ENCODE peak calls at places on chromosomes 13 and 19, in eight cellular contexts. One of them, this sample, is unnamed.

GRCh38 chr13:104086759-104087158 is 1020.5 kb upstream of the SLC10A2 start:
- DNase-seq in GM23338: no peak
- DNase-seq in A549: no peak
- DNase-seq in mesendoderm: no peak
- DNase-seq in fibroblast of lung: peak; percentile 29
- DNase-seq in K562: no peak
- DNase-seq in neuronal stem cell: no peak
- DNase-seq in neural progenitor cell: no peak
- DNase-seq in this sample: peak; percentile 27

GRCh38 chr19:1258707-1259205 is 10.4 kb downstream of the MIDN start:
- DNase-seq in GM23338: no peak
- DNase-seq in A549: peak; percentile 44
- DNase-seq in mesendoderm: no peak
- DNase-seq in fibroblast of lung: no peak
- DNase-seq in K562: no peak
- DNase-seq in neuronal stem cell: no peak
- DNase-seq in neural progenitor cell: no peak
- DNase-seq in this sample: no peak

GRCh38 chr13:31965361-31966066 is 66.1 kb upstream of the FRY start:
- DNase-seq in GM23338: no peak
- DNase-seq in A549: no peak
- DNase-seq in mesendoderm: no peak
- DNase-seq in fibroblast of lung: peak; percentile 68
- DNase-seq in K562: no peak
- DNase-seq in neuronal stem cell: no peak
- DNase-seq in neural progenitor cell: no peak
- DNase-seq in this sample: peak; percentile 62

GRCh38 chr19:30936276-30936675 is 413.0 kb downstream of the TSHZ3 start:
- DNase-seq in GM23338: no peak
- DNase-seq in A549: no peak
- DNase-seq in mesendoderm: no peak
- DNase-seq in fibroblast of lung: no peak
- DNase-seq in K562: no peak
- DNase-seq in neuronal stem cell: no peak
- DNase-seq in neural progenitor cell: no peak
- DNase-seq in this sample: no peak

GRCh38 chr13:83003185-83003584 is 879.1 kb downstream of the SLITRK1 start:
- DNase-seq in GM23338: no peak
- DNase-seq in A549: no peak
- DNase-seq in mesendoderm: no peak
- DNase-seq in fibroblast of lung: no peak
- DNase-seq in K562: no peak
- DNase-seq in neuronal stem cell: no peak
- DNase-seq in neural progenitor cell: no peak
- DNase-seq in this sample: no peak

GRCh38 chr19:932647-933552 is 7.1 kb downstream of the ARID3A start:
- DNase-seq in GM23338: peak; percentile 74
- DNase-seq in A549: peak; percentile 37
- DNase-seq in mesendoderm: no peak
- DNase-seq in fibroblast of lung: peak; percentile 93
- DNase-seq in K562: no peak
- DNase-seq in neuronal stem cell: no peak
- DNase-seq in neural progenitor cell: peak; percentile 54
- DNase-seq in this sample: peak; percentile 87

GRCh38 chr19:10828981-10829821 is 6.8 kb downstream of the TMED1 start:
- DNase-seq in GM23338: peak; percentile 74
- DNase-seq in A549: no peak
- DNase-seq in mesendoderm: peak; percentile 34
- DNase-seq in fibroblast of lung: no peak
- DNase-seq in K562: no peak
- DNase-seq in neuronal stem cell: no peak
- DNase-seq in neural progenitor cell: peak; percentile 27
- DNase-seq in this sample: no peak

GRCh38 chr19:47363758-47364529 is 14.8 kb downstream of the DHX34 start:
- DNase-seq in GM23338: peak; percentile 58
- DNase-seq in A549: peak; percentile 60
- DNase-seq in mesendoderm: peak; percentile 61
- DNase-seq in fibroblast of lung: peak; percentile 9
- DNase-seq in K562: peak; percentile 36
- DNase-seq in neuronal stem cell: no peak
- DNase-seq in neural progenitor cell: peak; percentile 28
- DNase-seq in this sample: no peak

GRCh38 chr13:79282976-79283375 is 123.1 kb downstream of the RBM26 start:
- DNase-seq in GM23338: no peak
- DNase-seq in A549: peak; percentile 22
- DNase-seq in mesendoderm: no peak
- DNase-seq in fibroblast of lung: no peak
- DNase-seq in K562: no peak
- DNase-seq in neuronal stem cell: no peak
- DNase-seq in neural progenitor cell: no peak
- DNase-seq in this sample: no peak

GRCh38 chr13:79662882-79663281 is 181.9 kb downstream of the NDFIP2 start:
- DNase-seq in GM23338: peak; percentile 11
- DNase-seq in A549: peak; percentile 12
- DNase-seq in mesendoderm: peak; percentile 78
- DNase-seq in fibroblast of lung: peak; percentile 20
- DNase-seq in K562: no peak
- DNase-seq in neuronal stem cell: no peak
- DNase-seq in neural progenitor cell: no peak
- DNase-seq in this sample: no peak

GRCh38 chr13:83780201-83780600 is 102.1 kb downstream of the SLITRK1 start:
- DNase-seq in GM23338: peak; percentile 82
- DNase-seq in A549: peak; percentile 36
- DNase-seq in mesendoderm: peak; percentile 82
- DNase-seq in fibroblast of lung: peak; percentile 24
- DNase-seq in K562: peak; percentile 3
- DNase-seq in neuronal stem cell: no peak
- DNase-seq in neural progenitor cell: peak; percentile 39
- DNase-seq in this sample: peak; percentile 8

GRCh38 chr13:42001580-42001979 is 40.7 kb upstream of the VWA8 start:
- DNase-seq in GM23338: peak; percentile 28
- DNase-seq in A549: peak; percentile 33
- DNase-seq in mesendoderm: peak; percentile 34
- DNase-seq in fibroblast of lung: peak; percentile 96
- DNase-seq in K562: peak; percentile 20
- DNase-seq in neuronal stem cell: no peak
- DNase-seq in neural progenitor cell: peak; percentile 3
- DNase-seq in this sample: peak; percentile 94

GRCh38 chr13:99022953-99023352 is 45.1 kb upstream of the DOCK9 start:
- DNase-seq in GM23338: no peak
- DNase-seq in A549: no peak
- DNase-seq in mesendoderm: no peak
- DNase-seq in fibroblast of lung: no peak
- DNase-seq in K562: no peak
- DNase-seq in neuronal stem cell: no peak
- DNase-seq in neural progenitor cell: no peak
- DNase-seq in this sample: no peak

GRCh38 chr19:34274827-34275625 is 20.7 kb downstream of the GARRE1 start:
- DNase-seq in GM23338: no peak
- DNase-seq in A549: no peak
- DNase-seq in mesendoderm: no peak
- DNase-seq in fibroblast of lung: peak; percentile 97
- DNase-seq in K562: no peak
- DNase-seq in neuronal stem cell: no peak
- DNase-seq in neural progenitor cell: no peak
- DNase-seq in this sample: peak; percentile 97

GRCh38 chr19:41398042-41398403 is 405 bp downstream of the BCKDHA start:
- DNase-seq in GM23338: no peak
- DNase-seq in A549: no peak
- DNase-seq in mesendoderm: no peak
- DNase-seq in fibroblast of lung: no peak
- DNase-seq in K562: no peak
- DNase-seq in neuronal stem cell: no peak
- DNase-seq in neural progenitor cell: peak; percentile 16
- DNase-seq in this sample: no peak

GRCh38 chr19:41936416-41936850 is 8.2 kb upstream of the ERFL start:
- DNase-seq in GM23338: no peak
- DNase-seq in A549: no peak
- DNase-seq in mesendoderm: no peak
- DNase-seq in fibroblast of lung: no peak
- DNase-seq in K562: no peak
- DNase-seq in neuronal stem cell: no peak
- DNase-seq in neural progenitor cell: no peak
- DNase-seq in this sample: no peak

GRCh38 chr13:92488249-92488845 is 738.3 kb upstream of the GPC6 start:
- DNase-seq in GM23338: no peak
- DNase-seq in A549: no peak
- DNase-seq in mesendoderm: no peak
- DNase-seq in fibroblast of lung: no peak
- DNase-seq in K562: no peak
- DNase-seq in neuronal stem cell: no peak
- DNase-seq in neural progenitor cell: no peak
- DNase-seq in this sample: no peak
- H3K4me3 ChIP-seq in GM23338: no peak overlapping the region
- H3K4me3 ChIP-seq in A549: no peak overlapping the region
- H3K4me3 ChIP-seq in mesendoderm: no peak overlapping the region
- H3K4me3 ChIP-seq in fibroblast of lung: no peak overlapping the region
- H3K4me3 ChIP-seq in K562: no peak overlapping the region
- H3K4me3 ChIP-seq in neuronal stem cell: no peak overlapping the region
- H3K4me3 ChIP-seq in neural progenitor cell: no peak overlapping the region
- H3K4me3 ChIP-seq in this sample: no peak overlapping the region

DNA sequence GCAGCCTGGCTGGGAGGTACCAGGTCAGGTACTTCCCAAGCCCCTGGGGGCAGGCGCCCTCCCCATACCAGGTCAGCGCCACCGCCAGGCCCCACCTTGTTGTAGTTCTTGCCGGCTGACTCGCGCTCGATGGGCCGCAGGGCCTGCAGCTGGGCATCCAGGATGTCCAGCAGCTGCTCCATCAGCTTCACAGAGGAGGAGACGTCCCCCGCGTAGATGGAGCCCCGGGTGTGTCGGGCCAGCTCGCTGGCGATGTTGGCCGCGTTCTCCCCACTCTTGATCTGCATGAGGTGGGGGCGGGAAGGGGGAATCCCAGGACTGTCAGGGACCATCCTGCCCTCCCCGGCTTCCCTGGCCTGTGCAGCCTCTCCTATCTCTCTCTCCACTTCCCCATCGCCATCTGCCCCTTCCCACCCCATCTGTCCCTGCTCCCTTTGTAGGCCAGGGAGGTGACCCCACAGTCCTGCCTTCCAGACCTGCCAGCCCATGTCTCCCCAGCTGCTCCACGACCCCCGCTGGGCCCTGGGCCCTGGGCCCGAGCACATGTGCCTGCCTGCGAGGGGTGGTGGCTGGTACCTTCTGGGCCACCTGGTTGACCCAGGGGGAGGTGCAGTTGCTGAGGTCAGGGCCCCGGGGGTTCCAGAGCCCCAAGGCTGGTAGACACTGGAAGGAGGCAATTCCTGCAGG is 23.8 kb upstream of the ASF1B start:
- DNase-seq in GM23338: no peak
- DNase-seq in A549: no peak
- DNase-seq in mesendoderm: no peak
- DNase-seq in fibroblast of lung: no peak
- DNase-seq in K562: no peak
- DNase-seq in neuronal stem cell: no peak
- DNase-seq in neural progenitor cell: no peak
- DNase-seq in this sample: no peak
- H3K4me2 ChIP-seq in GM23338: no peak overlapping the region
- H3K4me2 ChIP-seq in A549: no peak overlapping the region
- H3K4me2 ChIP-seq in mesendoderm: no peak overlapping the region
- H3K4me2 ChIP-seq in fibroblast of lung: no peak overlapping the region
- H3K4me2 ChIP-seq in K562: no peak overlapping the region
- H3K4me2 ChIP-seq in neuronal stem cell: no peak overlapping the region
- H3K4me2 ChIP-seq in neural progenitor cell: no peak overlapping the region
- H3K4me2 ChIP-seq in this sample: no peak overlapping the region

GRCh38 chr19:15464394-15465385 is at the start of gene RASAL3:
- DNase-seq in GM23338: peak; percentile 49
- DNase-seq in A549: no peak
- DNase-seq in mesendoderm: no peak
- DNase-seq in fibroblast of lung: no peak
- DNase-seq in K562: no peak
- DNase-seq in neuronal stem cell: no peak
- DNase-seq in neural progenitor cell: no peak
- DNase-seq in this sample: no peak
- H3K4me3 ChIP-seq in GM23338: peak within 1 kb of the TSS; percentile 50
- H3K4me3 ChIP-seq in A549: no peak within 1 kb of the TSS
- H3K4me3 ChIP-seq in mesendoderm: no peak within 1 kb of the TSS
- H3K4me3 ChIP-seq in fibroblast of lung: no peak within 1 kb of the TSS
- H3K4me3 ChIP-seq in K562: no peak within 1 kb of the TSS
- H3K4me3 ChIP-seq in neuronal stem cell: no peak within 1 kb of the TSS
- H3K4me3 ChIP-seq in neural progenitor cell: no peak within 1 kb of the TSS
- H3K4me3 ChIP-seq in this sample: no peak within 1 kb of the TSS

DNA sequence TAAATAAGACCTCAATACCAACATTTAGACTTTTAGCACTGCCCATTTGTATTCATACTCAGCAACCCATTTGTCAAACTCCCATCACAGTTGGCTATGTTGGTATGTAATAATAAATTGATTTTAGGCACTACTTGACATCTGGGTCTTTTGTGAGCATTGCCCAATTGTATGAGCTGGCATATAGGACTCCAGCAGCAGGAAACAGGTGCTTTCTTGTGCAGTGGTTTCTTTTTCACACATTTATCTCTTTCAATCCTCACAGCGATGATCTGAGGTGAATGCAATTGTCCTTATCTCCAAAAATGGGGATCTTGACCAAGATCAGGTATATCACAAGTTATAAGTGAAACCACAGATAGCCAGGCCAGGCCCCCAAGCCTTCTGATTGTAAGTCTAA is 96.9 kb upstream of the OXGR1 start:
- DNase-seq in GM23338: no peak
- DNase-seq in A549: no peak
- DNase-seq in mesendoderm: no peak
- DNase-seq in fibroblast of lung: no peak
- DNase-seq in K562: no peak
- DNase-seq in neuronal stem cell: no peak
- DNase-seq in neural progenitor cell: no peak
- DNase-seq in this sample: no peak
- H3K4me2 ChIP-seq in GM23338: no peak overlapping the region
- H3K4me2 ChIP-seq in A549: no peak overlapping the region
- H3K4me2 ChIP-seq in mesendoderm: no peak overlapping the region
- H3K4me2 ChIP-seq in fibroblast of lung: no peak overlapping the region
- H3K4me2 ChIP-seq in K562: no peak overlapping the region
- H3K4me2 ChIP-seq in neuronal stem cell: no peak overlapping the region
- H3K4me2 ChIP-seq in neural progenitor cell: no peak overlapping the region
- H3K4me2 ChIP-seq in this sample: no peak overlapping the region

GRCh38 chr13:94553766-94554165 is 42.2 kb downstream of the TGDS start:
- DNase-seq in GM23338: no peak
- DNase-seq in A549: no peak
- DNase-seq in mesendoderm: no peak
- DNase-seq in fibroblast of lung: no peak
- DNase-seq in K562: no peak
- DNase-seq in neuronal stem cell: no peak
- DNase-seq in neural progenitor cell: no peak
- DNase-seq in this sample: no peak

GRCh38 chr13:94549241-94550029 is 46.5 kb downstream of the TGDS start:
- DNase-seq in GM23338: peak; percentile 87
- DNase-seq in A549: peak; percentile 94
- DNase-seq in mesendoderm: peak; percentile 98
- DNase-seq in fibroblast of lung: peak; percentile 94
- DNase-seq in K562: peak; percentile 93
- DNase-seq in neuronal stem cell: peak; percentile 97
- DNase-seq in neural progenitor cell: peak; percentile 96
- DNase-seq in this sample: peak; percentile 92

GRCh38 chr13:94548382-94549240 is 47.3 kb downstream of the TGDS start:
- DNase-seq in GM23338: peak; percentile 80
- DNase-seq in A549: peak; percentile 67
- DNase-seq in mesendoderm: no peak
- DNase-seq in fibroblast of lung: peak; percentile 48
- DNase-seq in K562: peak; percentile 12
- DNase-seq in neuronal stem cell: no peak
- DNase-seq in neural progenitor cell: peak; percentile 82
- DNase-seq in this sample: peak; percentile 27

GRCh38 chr13:94552095-94552494 is 43.9 kb downstream of the TGDS start:
- DNase-seq in GM23338: no peak
- DNase-seq in A549: no peak
- DNase-seq in mesendoderm: no peak
- DNase-seq in fibroblast of lung: no peak
- DNase-seq in K562: no peak
- DNase-seq in neuronal stem cell: no peak
- DNase-seq in neural progenitor cell: no peak
- DNase-seq in this sample: no peak

GRCh38 chr13:94550030-94550738 is 45.8 kb downstream of the TGDS start:
- DNase-seq in GM23338: peak; percentile 75
- DNase-seq in A549: no peak
- DNase-seq in mesendoderm: no peak
- DNase-seq in fibroblast of lung: peak; percentile 64
- DNase-seq in K562: peak; percentile 29
- DNase-seq in neuronal stem cell: no peak
- DNase-seq in neural progenitor cell: no peak
- DNase-seq in this sample: peak; percentile 49
- H3K4me3 ChIP-seq in GM23338: peak overlapping the region; percentile 75
- H3K4me3 ChIP-seq in A549: peak overlapping the region; percentile 58
- H3K4me3 ChIP-seq in mesendoderm: peak overlapping the region; percentile 80
- H3K4me3 ChIP-seq in fibroblast of lung: peak overlapping the region; percentile 78
- H3K4me3 ChIP-seq in K562: peak overlapping the region; percentile 67
- H3K4me3 ChIP-seq in neuronal stem cell: peak overlapping the region; percentile 65
- H3K4me3 ChIP-seq in neural progenitor cell: peak overlapping the region; percentile 60
- H3K4me3 ChIP-seq in this sample: peak overlapping the region; percentile 84

This sample was measured in astrocyte.